ENCODE peak calls at places on chromosomes 5 and 9, in six cellular contexts. One of them, this sample, is unnamed. For H3K9me3, the result is how much of the 10 kb centered on the place peaks cover.

GRCh38 chr9:10212702-10213101 is 400.1 kb downstream of the PTPRD start:
- DNase-seq in stomach: no peak
- DNase-seq in upper lobe of left lung: no peak
- DNase-seq in ovary: no peak
- DNase-seq in A549: no peak
- DNase-seq in body of pancreas: no peak
- DNase-seq in this sample: no peak

GRCh38 chr9:78035369-78035993 is 3.9 kb upstream of the GNAQ start:
- DNase-seq in body of pancreas: peak
- DNase-seq in ovary: peak
- DNase-seq in upper lobe of left lung: peak
- DNase-seq in A549: peak
- DNase-seq in stomach: peak
- DNase-seq in this sample: peak

GRCh38 chr9:107222020-107222522 is 61.0 kb upstream of the RAD23B start:
- DNase-seq in stomach: no peak
- DNase-seq in body of pancreas: no peak
- DNase-seq in A549: peak
- DNase-seq in ovary: no peak
- DNase-seq in upper lobe of left lung: no peak
- DNase-seq in this sample: no peak

GRCh38 chr5:37839441-37840035 is 303 bp downstream of the GDNF start:
- DNase-seq in stomach: no peak
- DNase-seq in A549: peak
- DNase-seq in body of pancreas: peak
- DNase-seq in upper lobe of left lung: no peak
- DNase-seq in ovary: peak
- DNase-seq in this sample: peak

GRCh38 chr9:13014484-13014883 is 239.7 kb downstream of the LURAP1L start:
- DNase-seq in upper lobe of left lung: no peak
- DNase-seq in stomach: no peak
- DNase-seq in A549: no peak
- DNase-seq in ovary: no peak
- DNase-seq in body of pancreas: no peak
- DNase-seq in this sample: no peak

GRCh38 chr5:160240350-160240749 is 11.0 kb downstream of the FABP6 start:
- DNase-seq in body of pancreas: peak
- DNase-seq in ovary: no peak
- DNase-seq in stomach: no peak
- DNase-seq in upper lobe of left lung: no peak
- DNase-seq in A549: no peak
- DNase-seq in this sample: no peak

GRCh38 chr9:15078345-15078744 is 168.1 kb upstream of the FREM1 start:
- DNase-seq in A549: no peak
- DNase-seq in body of pancreas: no peak
- DNase-seq in upper lobe of left lung: peak
- DNase-seq in ovary: no peak
- DNase-seq in stomach: no peak
- DNase-seq in this sample: no peak

GRCh38 chr5:179267071-179267670 is 78.1 kb downstream of the ADAMTS2 start:
- DNase-seq in ovary: no peak
- DNase-seq in stomach: peak
- DNase-seq in A549: no peak
- DNase-seq in upper lobe of left lung: peak
- DNase-seq in body of pancreas: no peak
- DNase-seq in this sample: peak

GRCh38 chr5:12659675-12660074 is 755.4 kb upstream of the CTNND2 start:
- DNase-seq in upper lobe of left lung: no peak
- DNase-seq in ovary: no peak
- DNase-seq in stomach: no peak
- DNase-seq in body of pancreas: no peak
- DNase-seq in A549: no peak
- DNase-seq in this sample: no peak

GRCh38 chr9:9750719-9751118 is 862.1 kb downstream of the PTPRD start:
- DNase-seq in ovary: no peak
- DNase-seq in body of pancreas: no peak
- DNase-seq in stomach: no peak
- DNase-seq in upper lobe of left lung: no peak
- DNase-seq in A549: no peak
- DNase-seq in this sample: no peak

GRCh38 chr5:18264126-18264882 is 630.0 kb downstream of the TAF11L14 start:
- DNase-seq in stomach: no peak
- DNase-seq in body of pancreas: no peak
- DNase-seq in A549: no peak
- DNase-seq in upper lobe of left lung: no peak
- DNase-seq in ovary: no peak
- DNase-seq in this sample: no peak

GRCh38 chr5:60649288-60649917 is 50.6 kb downstream of the DEPDC1B start:
- DNase-seq in body of pancreas: no peak
- DNase-seq in upper lobe of left lung: no peak
- DNase-seq in ovary: no peak
- DNase-seq in stomach: no peak
- DNase-seq in A549: peak
- DNase-seq in this sample: no peak

GRCh38 chr9:99199938-99200539 is 21.7 kb downstream of the ALG2 start:
- DNase-seq in ovary: no peak
- DNase-seq in body of pancreas: no peak
- DNase-seq in stomach: no peak
- DNase-seq in A549: no peak
- DNase-seq in upper lobe of left lung: no peak
- DNase-seq in this sample: no peak

GRCh38 chr5:169100735-169101075 is 200.2 kb downstream of the SLIT3 start:
- DNase-seq in A549: peak
- DNase-seq in stomach: no peak
- DNase-seq in ovary: no peak
- DNase-seq in body of pancreas: no peak
- DNase-seq in upper lobe of left lung: no peak
- DNase-seq in this sample: no peak

GRCh38 chr5:135213034-135213386 is 179.0 kb upstream of the PITX1 start:
- DNase-seq in ovary: no peak
- DNase-seq in upper lobe of left lung: no peak
- DNase-seq in A549: no peak
- DNase-seq in stomach: no peak
- DNase-seq in body of pancreas: no peak
- DNase-seq in this sample: no peak

GRCh38 chr5:136190904-136191303 is 2.1 kb downstream of the SMIM32 start:
- DNase-seq in body of pancreas: no peak
- DNase-seq in A549: no peak
- DNase-seq in upper lobe of left lung: no peak
- DNase-seq in stomach: no peak
- DNase-seq in ovary: no peak
- DNase-seq in this sample: no peak

GRCh38 chr9:123679330-123679987 is 250.5 kb downstream of the DENND1A start:
- DNase-seq in ovary: no peak
- DNase-seq in A549: no peak
- DNase-seq in body of pancreas: peak
- DNase-seq in upper lobe of left lung: no peak
- DNase-seq in stomach: no peak
- DNase-seq in this sample: peak

GRCh38 chr9:136213733-136214132 is 8.8 kb upstream of the LHX3 start:
- DNase-seq in body of pancreas: no peak
- DNase-seq in stomach: no peak
- DNase-seq in upper lobe of left lung: no peak
- DNase-seq in A549: no peak
- DNase-seq in ovary: no peak
- DNase-seq in this sample: no peak

GRCh38 chr9:108889649-108890067 is 27.6 kb downstream of the ACTL7A start:
- DNase-seq in ovary: no peak
- DNase-seq in A549: peak
- DNase-seq in body of pancreas: no peak
- DNase-seq in stomach: no peak
- DNase-seq in upper lobe of left lung: no peak
- DNase-seq in this sample: no peak

GRCh38 chr9:21744874-21745273 is 57.6 kb upstream of the MTAP start:
- DNase-seq in A549: no peak
- DNase-seq in body of pancreas: no peak
- DNase-seq in stomach: no peak
- DNase-seq in ovary: no peak
- DNase-seq in upper lobe of left lung: no peak
- DNase-seq in this sample: no peak

GRCh38 chr5:74093501-74093993 is 467.6 kb downstream of the ARHGEF28 start:
- DNase-seq in ovary: no peak
- DNase-seq in stomach: no peak
- DNase-seq in A549: no peak
- DNase-seq in upper lobe of left lung: no peak
- DNase-seq in body of pancreas: no peak
- DNase-seq in this sample: peak

GRCh38 chr5:160375166-160375565 is 4.7 kb upstream of the C1QTNF2 start:
- DNase-seq in A549: no peak
- DNase-seq in body of pancreas: no peak
- DNase-seq in ovary: no peak
- DNase-seq in upper lobe of left lung: no peak
- DNase-seq in stomach: no peak
- DNase-seq in this sample: no peak

GRCh38 chr5:17238521-17239041 is 21.1 kb downstream of the BASP1 start:
- DNase-seq in ovary: no peak
- DNase-seq in upper lobe of left lung: no peak
- DNase-seq in A549: no peak
- DNase-seq in body of pancreas: no peak
- DNase-seq in stomach: no peak
- DNase-seq in this sample: no peak

GRCh38 chr9:5920860-5921328 is 30.2 kb downstream of the MLANA start:
- DNase-seq in stomach: no peak
- DNase-seq in upper lobe of left lung: no peak
- DNase-seq in ovary: no peak
- DNase-seq in A549: no peak
- DNase-seq in body of pancreas: no peak
- DNase-seq in this sample: no peak

GRCh38 chr5:71452876-71453275 is 2.6 kb upstream of the BDP1 start:
- DNase-seq in ovary: no peak
- DNase-seq in upper lobe of left lung: no peak
- DNase-seq in A549: no peak
- DNase-seq in body of pancreas: no peak
- DNase-seq in stomach: no peak
- DNase-seq in this sample: no peak

GRCh38 chr5:59326551-59326950 is 567.0 kb downstream of the PDE4D start:
- DNase-seq in stomach: no peak
- DNase-seq in body of pancreas: no peak
- DNase-seq in ovary: no peak
- DNase-seq in upper lobe of left lung: no peak
- DNase-seq in A549: no peak
- DNase-seq in this sample: no peak

DNA sequence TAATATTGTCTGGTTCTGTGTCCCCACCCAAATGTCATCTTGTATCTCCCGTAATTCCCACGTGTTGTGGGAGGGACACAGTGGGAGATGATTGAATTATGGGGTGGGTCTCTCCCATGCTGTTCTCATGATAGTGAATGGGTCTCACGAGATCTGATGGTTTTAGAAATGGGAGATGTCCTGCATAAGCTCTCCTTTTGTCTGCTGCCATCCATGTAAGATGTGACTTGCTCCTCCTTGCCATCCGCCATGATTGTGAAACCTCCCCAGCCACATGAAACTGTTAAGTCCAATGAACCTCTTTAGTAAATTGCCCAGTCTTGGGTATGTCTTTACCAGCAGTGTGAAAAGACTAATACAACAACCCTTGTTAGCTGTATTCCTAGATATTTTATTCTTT is 44.5 kb downstream of the GIN1 start:
- DNase-seq in ovary: no peak
- DNase-seq in A549: no peak
- DNase-seq in upper lobe of left lung: no peak
- DNase-seq in stomach: no peak
- DNase-seq in body of pancreas: no peak
- DNase-seq in this sample: no peak
- H3K9me3 ChIP-seq in ovary: under half
- H3K9me3 ChIP-seq in A549: under half
- H3K9me3 ChIP-seq in upper lobe of left lung: half or more
- H3K9me3 ChIP-seq in stomach: half or more
- H3K9me3 ChIP-seq in body of pancreas: under half
- H3K9me3 ChIP-seq in this sample: under half

DNA sequence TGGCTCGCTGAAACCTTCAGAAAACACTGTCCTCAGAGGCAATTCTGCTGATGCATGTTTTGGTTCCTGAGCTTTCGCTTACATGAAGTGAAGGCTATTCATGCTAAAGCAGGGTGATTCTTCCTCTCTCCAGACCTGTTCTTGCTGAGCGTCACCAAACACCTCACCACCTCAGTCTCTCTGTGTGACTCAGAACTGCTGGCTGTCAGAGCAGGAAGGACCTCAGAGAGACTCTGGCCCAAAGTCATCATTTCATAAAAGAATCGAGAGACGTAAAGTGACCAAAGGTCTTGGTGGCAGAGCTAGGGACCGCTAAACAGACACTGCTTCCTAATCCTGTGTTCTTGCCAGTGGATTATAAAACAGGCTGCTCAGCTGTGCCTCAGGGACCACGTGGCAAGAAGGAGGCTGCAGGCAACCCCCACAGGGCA is 73.8 kb downstream of the LHFPL2 start:
- DNase-seq in ovary: no peak
- DNase-seq in stomach: no peak
- DNase-seq in upper lobe of left lung: no peak
- DNase-seq in body of pancreas: no peak
- DNase-seq in A549: no peak
- DNase-seq in this sample: no peak
- TF ChIP-seq POLR2A in ovary: no peak
- TF ChIP-seq POLR2A in stomach: no peak
- TF ChIP-seq POLR2A in upper lobe of left lung: no peak
- TF ChIP-seq POLR2A in body of pancreas: no peak
- TF ChIP-seq POLR2A in A549: no peak
- TF ChIP-seq POLR2A in this sample: no peak

GRCh38 chr9:79829566-79830347 is 258.0 kb downstream of the TLE4 start:
- DNase-seq in ovary: no peak
- DNase-seq in stomach: no peak
- DNase-seq in A549: no peak
- DNase-seq in body of pancreas: no peak
- DNase-seq in upper lobe of left lung: no peak
- DNase-seq in this sample: no peak
- H3K9me3 ChIP-seq in ovary: under half
- H3K9me3 ChIP-seq in stomach: under half
- H3K9me3 ChIP-seq in A549: under half
- H3K9me3 ChIP-seq in body of pancreas: under half
- H3K9me3 ChIP-seq in upper lobe of left lung: under half
- H3K9me3 ChIP-seq in this sample: under half

DNA sequence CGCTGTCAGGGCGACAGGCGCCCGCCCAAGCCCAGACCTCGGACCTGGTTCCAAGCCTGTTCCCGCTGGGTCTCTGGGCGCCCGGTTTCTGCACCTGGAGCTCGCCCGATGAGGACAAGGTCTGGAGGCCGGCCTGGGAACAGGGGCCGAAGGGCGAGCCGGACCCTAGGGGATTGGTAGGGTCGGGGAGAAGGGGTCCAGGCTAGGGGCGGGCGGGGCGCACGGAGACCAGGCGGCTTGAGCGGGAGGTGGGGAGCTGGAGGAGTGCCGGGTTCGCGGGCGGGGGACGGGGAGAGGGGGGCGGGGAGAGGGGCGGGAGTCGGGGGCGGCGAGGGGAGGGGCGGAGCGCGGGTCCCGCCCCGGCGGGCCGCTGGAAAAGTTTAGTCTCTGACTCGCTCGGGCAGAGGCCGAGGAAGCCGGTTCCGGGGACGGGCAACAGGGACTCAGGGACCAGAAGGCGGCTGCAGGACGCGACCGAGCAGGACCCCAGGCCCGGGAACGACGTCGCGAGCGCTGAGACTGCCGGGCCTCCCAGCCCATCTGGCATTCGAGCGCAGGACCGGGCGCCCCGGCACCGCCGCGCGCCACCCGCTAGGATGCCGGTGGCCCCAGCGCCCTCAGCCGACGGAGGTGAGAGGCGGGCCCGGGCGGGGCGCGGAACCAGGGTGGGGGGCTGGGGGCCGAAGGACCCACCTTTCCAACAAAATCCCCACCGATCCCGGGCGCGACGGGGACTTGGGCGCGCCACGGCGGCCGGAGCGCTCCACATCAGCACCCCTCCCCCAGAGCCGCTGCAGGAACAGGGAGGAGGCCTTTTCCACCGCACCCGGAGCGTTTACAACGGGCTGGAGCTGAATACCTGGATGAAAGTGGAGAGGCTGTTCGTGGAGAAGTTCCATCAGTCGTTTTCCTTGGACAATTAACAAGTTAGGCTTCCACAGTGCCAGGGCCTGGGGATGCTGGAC is at the start of gene S1PR3:
- DNase-seq in upper lobe of left lung: peak
- DNase-seq in A549: peak
- DNase-seq in stomach: peak
- DNase-seq in body of pancreas: peak
- DNase-seq in ovary: peak
- DNase-seq in this sample: peak
- TF ChIP-seq POLR2A in upper lobe of left lung: no peak
- TF ChIP-seq POLR2A in A549: peak
- TF ChIP-seq POLR2A in stomach: no peak
- TF ChIP-seq POLR2A in body of pancreas: peak
- TF ChIP-seq POLR2A in ovary: no peak
- TF ChIP-seq POLR2A in this sample: no peak